ENCODE peak calls at places on chromosomes 12 and 14, in six cellular contexts. L is H1; Z is CD8-positive, alpha-beta T cell; F is psoas muscle; U is GM23248; A is AG04450. R is an unnamed sample.

GRCh38 chr12:27564612-27565213 is 40.7 kb downstream of the PPFIBP1 start:
- DNase-seq in L (no peak), Z (no peak), F (no peak), U (peak), A (no peak), R (no peak)

GRCh38 chr12:20274008-20274407 is 94.3 kb upstream of the PDE3A start:
- DNase-seq in L (no peak), Z (no peak), F (peak), U (no peak), A (no peak), R (no peak)

GRCh38 chr14:50231475-50232275 is at the start of gene SOS2:
- DNase-seq in L (peak), Z (peak), F (peak), U (peak), A (peak), R (peak)

GRCh38 chr14:104091927-104092771 is 6.6 kb downstream of the ASPG start:
- DNase-seq in L (no peak), Z (no peak), F (peak), U (no peak), A (no peak), R (no peak)

GRCh38 chr12:108972226-108972757 is 48.6 kb downstream of the SVOP start:
- DNase-seq in L (no peak), Z (no peak), F (no peak), U (no peak), A (no peak), R (no peak)

GRCh38 chr12:108568653-108569154 is 6.3 kb downstream of the ISCU start:
- DNase-seq in L (no peak), Z (peak), F (no peak), U (no peak), A (no peak), R (peak)

GRCh38 chr12:77940566-77940965 is 109.9 kb downstream of the NAV3 start:
- DNase-seq in L (no peak), Z (no peak), F (no peak), U (peak), A (no peak), R (no peak)

GRCh38 chr14:81276699-81277069 is 55.9 kb upstream of the GTF2A1 start:
- DNase-seq in L (no peak), Z (no peak), F (no peak), U (no peak), A (no peak), R (no peak)

GRCh38 chr12:123151679-123152454 is 977 bp upstream of the PITPNM2 start:
- DNase-seq in L (no peak), Z (no peak), F (no peak), U (no peak), A (no peak), R (no peak)

GRCh38 chr14:61923348-61923747 is 161.1 kb downstream of the SNAPC1 start:
- DNase-seq in L (no peak), Z (no peak), F (no peak), U (peak), A (peak), R (no peak)

GRCh38 chr12:89346741-89347324 is 5.5 kb downstream of the DUSP6 start:
- DNase-seq in L (no peak), Z (no peak), F (no peak), U (peak), A (no peak), R (no peak)

GRCh38 chr14:99821519-99822165 is 28.4 kb downstream of the EML1 start:
- DNase-seq in L (no peak), Z (no peak), F (no peak), U (peak), A (peak), R (peak)

GRCh38 chr12:25052191-25053020 is 103.5 kb upstream of the BCAT1 start:
- DNase-seq in L (no peak), Z (peak), F (no peak), U (no peak), A (no peak), R (peak)

GRCh38 chr14:37384870-37385596 is 187.3 kb downstream of the MIPOL1 start:
- DNase-seq in L (no peak), Z (no peak), F (no peak), U (no peak), A (no peak), R (no peak)

GRCh38 chr14:54132485-54132884 is 175.9 kb upstream of the BMP4 start:
- DNase-seq in L (no peak), Z (no peak), F (no peak), U (no peak), A (no peak), R (no peak)

GRCh38 chr14:68815288-68816182 is 22.7 kb upstream of the ZFP36L1 start:
- DNase-seq in L (no peak), Z (peak), F (peak), U (peak), A (no peak), R (no peak)

GRCh38 chr14:68816943-68817430 is 24.1 kb upstream of the ZFP36L1 start:
- DNase-seq in L (no peak), Z (no peak), F (no peak), U (no peak), A (no peak), R (no peak)

GRCh38 chr14:68816183-68816942 is 23.5 kb upstream of the ZFP36L1 start:
- DNase-seq in L (no peak), Z (peak), F (peak), U (peak), A (peak), R (peak)

GRCh38 chr14:68819260-68819691 is 26.4 kb upstream of the ZFP36L1 start:
- DNase-seq in L (no peak), Z (no peak), F (no peak), U (peak), A (no peak), R (no peak)

DNA sequence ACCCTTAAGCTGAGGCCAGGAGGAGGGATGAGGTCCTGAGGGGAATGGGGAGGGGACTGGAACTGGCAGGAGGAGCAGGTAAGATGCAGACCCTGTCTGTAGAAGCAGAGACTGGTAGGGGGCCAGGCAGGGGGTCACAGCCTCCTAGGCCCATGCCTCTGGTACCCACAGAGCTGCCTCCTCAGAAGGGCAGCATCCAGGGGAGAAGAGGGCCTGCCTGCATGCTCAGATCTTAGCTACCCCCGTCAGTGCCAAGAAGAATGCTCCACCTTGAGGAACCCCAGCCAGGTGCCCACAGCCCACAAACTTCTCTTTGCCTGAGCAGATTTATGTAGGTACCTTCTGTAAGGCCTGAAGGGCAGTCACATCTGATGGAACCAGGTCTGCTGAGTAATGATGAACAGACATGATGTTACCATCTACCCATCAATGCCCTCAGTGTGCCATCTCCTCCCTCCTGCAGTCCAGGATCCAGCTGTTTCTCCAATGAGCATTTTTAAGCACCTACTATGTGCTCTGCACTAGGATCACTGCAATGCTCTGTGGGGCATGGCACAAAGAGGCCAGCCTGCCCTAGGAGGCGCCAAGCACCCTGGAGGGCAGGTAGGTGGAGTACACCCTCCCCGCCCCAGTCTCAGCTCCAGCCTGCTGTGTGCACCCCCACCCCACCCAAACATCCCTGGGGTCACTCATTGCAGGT is 24.8 kb upstream of the ZFP36L1 start:
- DNase-seq in L (no peak), Z (no peak), F (peak), U (no peak), A (no peak), R (no peak)
- H3K27ac ChIP-seq in L (no peak), Z (no peak), F (peak), U (no peak), A (no peak), R (no peak)

DNA sequence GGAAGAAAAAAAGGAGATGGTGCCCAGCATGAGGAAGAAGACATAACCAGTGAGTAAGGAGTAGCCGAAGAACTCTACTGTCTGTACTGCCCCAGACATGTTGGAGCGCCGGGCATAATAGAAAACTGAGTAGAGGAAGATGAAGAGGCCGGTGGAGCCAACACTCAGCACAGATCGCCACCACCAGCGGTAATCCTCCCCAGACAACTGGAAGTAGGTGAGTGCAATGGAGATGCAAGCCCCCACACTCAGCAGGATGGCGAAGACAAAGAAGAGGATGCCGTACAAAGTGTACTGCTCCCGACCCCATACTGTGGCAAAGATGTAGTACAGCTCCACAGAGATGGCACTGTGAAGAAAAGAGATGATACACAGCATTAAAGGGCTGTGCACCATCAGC is 844 bp upstream of the IPO4 start:
- DNase-seq in L (no peak), Z (no peak), F (no peak), U (no peak), A (no peak), R (no peak)
- H3K4me3 ChIP-seq in L (no peak), Z (no peak), F (peak), U (no peak), A (no peak), R (no peak)

GRCh38 chr14:34678735-34679134 is 35.7 kb downstream of the CFL2 start:
- DNase-seq in L (no peak), Z (no peak), F (no peak), U (no peak), A (no peak), R (no peak)

GRCh38 chr14:34678306-34678705 is 36.1 kb downstream of the CFL2 start:
- DNase-seq in L (no peak), Z (no peak), F (no peak), U (peak), A (no peak), R (no peak)

GRCh38 chr14:34673702-34674101 is 40.7 kb downstream of the CFL2 start:
- DNase-seq in L (no peak), Z (no peak), F (no peak), U (no peak), A (no peak), R (no peak)

GRCh38 chr14:34680806-34681479 is 33.5 kb downstream of the CFL2 start:
- DNase-seq in L (no peak), Z (no peak), F (no peak), U (no peak), A (no peak), R (no peak)

DNA sequence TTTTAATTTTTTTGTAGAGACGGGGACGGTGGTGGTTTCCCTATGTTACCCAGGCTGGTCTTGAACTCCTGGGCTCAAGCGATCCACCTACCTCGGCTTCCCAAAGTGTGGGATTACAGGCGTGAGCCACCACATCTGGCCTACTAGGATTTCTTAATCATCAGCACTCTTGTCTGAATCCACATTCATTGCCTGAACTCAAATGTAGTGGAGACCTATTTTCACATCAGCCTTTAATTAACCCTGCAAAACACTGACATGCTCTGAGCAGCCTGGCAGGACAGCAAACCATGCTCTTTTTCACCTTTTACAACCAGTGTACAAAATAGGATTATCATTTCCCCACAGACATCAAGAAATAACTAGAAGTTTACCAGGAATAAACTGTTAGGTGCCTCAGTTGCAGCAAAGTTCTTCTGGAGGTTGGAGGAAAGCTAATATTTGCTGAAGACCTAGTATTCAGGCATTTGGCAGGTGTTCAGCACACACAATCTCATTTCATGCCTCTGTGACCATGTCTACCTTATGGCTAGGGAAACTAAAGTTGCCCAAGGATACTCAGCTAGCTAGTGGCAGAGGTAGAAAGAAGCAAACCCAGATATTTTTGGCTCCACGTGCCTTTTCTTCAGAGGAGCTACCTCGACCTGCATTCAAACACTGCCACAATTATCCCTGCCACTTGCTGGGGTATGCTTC is 37.7 kb downstream of the CFL2 start:
- DNase-seq in L (no peak), Z (no peak), F (no peak), U (no peak), A (no peak), R (no peak)
- H3K27ac ChIP-seq in L (no peak), Z (no peak), F (peak), U (no peak), A (no peak), R (no peak)

GRCh38 chr12:57735198-57735855 is 3.2 kb downstream of the AGAP2 start:
- DNase-seq in L (no peak), Z (no peak), F (no peak), U (peak), A (no peak), R (no peak)
- H3K4me3 ChIP-seq in L (no peak), Z (no peak), F (peak), U (peak), A (peak), R (no peak)

DNA sequence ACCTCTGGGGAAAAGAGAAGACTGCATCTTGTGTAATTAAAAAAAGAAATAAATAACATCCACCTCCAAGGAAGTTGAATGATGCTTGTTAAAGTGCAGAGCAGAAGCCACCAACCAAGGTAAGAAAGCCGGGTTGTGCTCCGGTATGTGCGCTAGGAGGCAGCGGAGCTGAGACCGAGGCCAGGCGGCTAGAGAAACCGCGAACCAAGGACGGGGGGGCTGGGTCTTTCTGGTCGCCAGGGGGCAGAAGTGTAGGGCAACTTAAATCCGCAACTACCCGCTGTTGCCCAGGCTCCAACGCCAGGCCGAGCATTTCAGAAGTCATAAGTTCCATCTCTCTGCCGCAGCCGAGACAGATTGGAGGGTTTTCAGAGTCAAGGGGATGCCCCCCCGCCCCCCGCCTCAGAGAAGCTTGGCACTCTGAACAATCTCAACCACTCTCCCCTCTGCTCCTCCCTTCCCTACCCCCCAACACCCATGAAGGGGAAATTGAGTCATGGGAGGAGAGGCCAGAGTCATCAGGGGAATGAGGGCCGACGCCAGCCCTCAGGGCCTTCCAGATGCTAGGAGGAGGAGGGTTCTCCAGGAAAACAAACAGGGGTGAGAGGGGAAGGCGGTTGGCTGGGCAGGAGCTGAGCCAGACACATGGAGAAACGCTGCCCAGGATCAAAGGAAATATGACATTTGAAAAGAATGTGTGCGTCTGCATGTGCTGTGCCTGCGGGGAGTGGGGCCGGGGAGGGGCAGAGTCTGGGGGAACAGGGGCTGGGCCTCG is 2.2 kb upstream of the NFATC4 start:
- DNase-seq in L (peak), Z (peak), F (peak), U (peak), A (peak), R (peak)
- H3K27ac ChIP-seq in L (no peak), Z (no peak), F (peak), U (peak), A (peak), R (no peak)

GRCh38 chr14:23398348-23398747 is 9.7 kb downstream of the MYH6 start:
- DNase-seq in L (no peak), Z (no peak), F (no peak), U (no peak), A (no peak), R (no peak)
- H3K4me3 ChIP-seq in L (no peak), Z (no peak), F (no peak), U (no peak), A (no peak), R (no peak)